ENCODE peak calls at places on chromosomes 12 and 14, in five cellular contexts. V is SK-N-SH, G is keratinocyte, O is PC-9, U is IMR-90. L is an unnamed sample.

GRCh38 chr12:108599541-108599940 is 1.7 kb upstream of the TMEM119 start:
- DNase-seq in U (no peak), G (no peak), V (no peak), O (no peak), L (peak; percentile 55)

GRCh38 chr12:632102-632696 is 31.0 kb downstream of the NINJ2 start:
- DNase-seq in O (peak; percentile 77), V (no peak), G (no peak), U (peak; percentile 92), L (peak; percentile 96)

GRCh38 chr12:1934068-1934467 is 15.6 kb upstream of the CACNA2D4 start:
- DNase-seq in O (no peak), U (no peak), V (peak; percentile 13), G (no peak), L (peak; percentile 64)

GRCh38 chr14:68822964-68823363 is 30.1 kb upstream of the ZFP36L1 start:
- DNase-seq in O (no peak), U (no peak), G (no peak), V (no peak), L (no peak)

GRCh38 chr14:58969951-58970751 is 218.3 kb upstream of the DAAM1 start:
- DNase-seq in V (no peak), U (peak; percentile 64), G (no peak), O (no peak), L (peak; percentile 66)

GRCh38 chr12:34401659-34402227 is 379.4 kb downstream of the ALG10 start:
- DNase-seq in U (no peak), V (peak; percentile 0), O (peak; percentile 1), G (no peak), L (no peak)

GRCh38 chr12:131783915-131784541 is 44.2 kb upstream of the MMP17 start:
- DNase-seq in U (peak; percentile 86), G (peak; percentile 5), O (peak; percentile 71), V (no peak), L (peak; percentile 96)

GRCh38 chr12:122403831-122404230 is 18.6 kb downstream of the CLIP1 start:
- DNase-seq in G (no peak), U (no peak), O (no peak), V (no peak), L (no peak)

GRCh38 chr12:26782372-26783132 is 50.4 kb downstream of the ITPR2 start:
- DNase-seq in V (no peak), G (no peak), U (no peak), O (no peak), L (no peak)

GRCh38 chr14:90272523-90272922 is 16.2 kb downstream of the PSMC1 start:
- DNase-seq in V (no peak), O (no peak), U (no peak), G (no peak), L (no peak)

GRCh38 chr14:102323102-102323501 is 3.6 kb downstream of the ZNF839 start:
- DNase-seq in G (no peak), V (peak; percentile 70), O (peak; percentile 49), U (peak; percentile 81), L (peak; percentile 96)

GRCh38 chr12:10959777-10960176 is 20.7 kb upstream of the TAS2R14 start:
- DNase-seq in G (no peak), U (no peak), V (no peak), O (no peak), L (no peak)

GRCh38 chr12:1972856-1973317 is 31.4 kb downstream of the DCP1B start:
- DNase-seq in V (no peak), G (no peak), U (peak; percentile 63), O (no peak), L (peak; percentile 41)

GRCh38 chr12:109995366-109995702 is 834 bp downstream of the GIT2 start:
- DNase-seq in O (no peak), G (no peak), U (no peak), V (no peak), L (no peak)

GRCh38 chr12:131371580-131372475 is 339.1 kb upstream of the SFSWAP start:
- DNase-seq in G (no peak), O (no peak), V (no peak), U (no peak), L (peak; percentile 43)

GRCh38 chr14:94536836-94537235 is 24.4 kb upstream of the SERPINA4 start:
- DNase-seq in U (no peak), O (no peak), G (no peak), V (no peak), L (no peak)

GRCh38 chr12:108578813-108579212 is 16.4 kb downstream of the ISCU start:
- DNase-seq in V (no peak), U (no peak), O (no peak), G (no peak), L (no peak)

GRCh38 chr14:95518045-95518751 is 1.7 kb upstream of the SYNE3 start:
- DNase-seq in O (no peak), G (no peak), U (peak; percentile 57), V (no peak), L (peak; percentile 92)

GRCh38 chr12:98516184-98516873 is 939 bp downstream of the TMPO start:
- DNase-seq in V (peak; percentile 80), O (peak; percentile 65), U (peak; percentile 81), G (no peak), L (peak; percentile 80)

GRCh38 chr12:28507055-28507454 is 316.8 kb downstream of the CCDC91 start:
- DNase-seq in V (no peak), U (peak; percentile 70), O (no peak), G (no peak), L (no peak)

GRCh38 chr14:63297387-63297786 is 21.3 kb downstream of the GPHB5 start:
- DNase-seq in U (no peak), O (no peak), V (no peak), G (no peak), L (no peak)

GRCh38 chr12:118645219-118645618 is 268.9 kb downstream of the SUDS3 start:
- DNase-seq in U (no peak), G (no peak), O (no peak), V (no peak), L (no peak)

GRCh38 chr12:42372154-42372791 is 46.3 kb downstream of the PPHLN1 start:
- DNase-seq in O (peak; percentile 4), G (no peak), U (peak; percentile 46), V (peak; percentile 54), L (no peak)

GRCh38 chr14:29930283-29930682 is 2.6 kb upstream of the PRKD1 start:
- DNase-seq in U (peak; percentile 47), V (no peak), G (no peak), O (no peak), L (peak; percentile 87)

GRCh38 chr14:23186913-23187654 is 3.6 kb upstream of the SLC7A8 start:
- DNase-seq in V (peak; percentile 63), U (peak; percentile 76), G (no peak), O (peak; percentile 20), L (peak; percentile 85)

GRCh38 chr12:131151558-131152345 is 198.0 kb downstream of the ADGRD1 start:
- DNase-seq in V (no peak), O (no peak), G (no peak), U (no peak), L (no peak)

GRCh38 chr14:67387195-67387594 is 24.8 kb downstream of the PLEK2 start:
- DNase-seq in V (no peak), G (no peak), U (peak; percentile 56), O (no peak), L (no peak)

GRCh38 chr12:58922849-58923248 is 2.5 kb upstream of the LRIG3 start:
- DNase-seq in G (no peak), V (no peak), O (no peak), U (peak; percentile 70), L (no peak)

GRCh38 chr12:128408669-128409068 is 141.7 kb downstream of the TMEM132C start:
- DNase-seq in V (no peak), O (no peak), G (no peak), U (no peak), L (no peak)

GRCh38 chr14:96149131-96149530 is 55.5 kb upstream of the BDKRB2 start:
- DNase-seq in G (no peak), O (no peak), U (no peak), V (no peak), L (no peak)

GRCh38 chr12:108551556-108551955 is 9.4 kb downstream of the SART3 start:
- DNase-seq in V (no peak), U (peak; percentile 65), G (no peak), O (no peak), L (no peak)

DNA sequence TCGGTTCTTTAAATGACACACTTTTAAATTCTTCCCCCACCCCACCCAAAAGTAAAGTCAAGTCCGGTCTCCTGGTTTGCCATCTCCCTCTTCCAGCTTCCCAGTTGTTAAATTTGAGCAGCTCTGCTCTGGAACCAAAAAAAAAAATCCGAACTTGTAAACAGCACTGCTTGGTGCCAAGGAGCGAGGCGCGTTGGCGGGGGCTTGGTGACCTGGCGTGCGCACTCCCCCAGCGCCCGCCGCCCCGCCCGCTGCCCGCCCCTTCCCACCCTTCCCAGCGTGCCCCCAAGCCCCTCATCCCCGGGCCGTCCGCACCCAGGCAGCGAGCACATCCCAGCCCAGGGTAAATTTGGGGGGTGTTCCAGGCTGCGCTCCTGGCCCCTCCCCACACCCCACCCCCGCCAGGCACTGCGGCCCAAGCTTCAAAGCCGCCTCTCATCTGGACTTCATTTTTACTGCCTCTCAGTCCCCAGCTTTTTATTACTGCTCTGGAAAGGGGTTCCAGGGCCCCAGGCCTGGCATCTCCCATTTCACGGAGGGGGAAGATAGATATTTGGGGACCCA is 11.6 kb upstream of the ITGB7 start:
- DNase-seq in G (no peak), O (no peak), V (no peak), U (no peak), L (peak; percentile 96)
- H3K4me2 ChIP-seq in G (peak overlapping the region; percentile 87), O (peak overlapping the region; percentile 98), V (peak overlapping the region; percentile 80), U (peak overlapping the region; percentile 94), L (peak overlapping the region; percentile 99)

GRCh38 chr14:53993920-53994607 is 37.4 kb upstream of the BMP4 start:
- DNase-seq in U (no peak), O (no peak), V (no peak), G (no peak), L (no peak)
- H2AFZ ChIP-seq in U (no peak overlapping the region), O (no peak overlapping the region), V (no peak overlapping the region), G (peak overlapping the region; percentile 84), L (peak overlapping the region; percentile 48)

GRCh38 chr14:31660728-31661127 is 99.5 kb downstream of the NUBPL start:
- DNase-seq in O (no peak), V (no peak), G (no peak), U (no peak), L (no peak)

GRCh38 chr14:31657917-31658316 is 96.7 kb downstream of the NUBPL start:
- DNase-seq in O (no peak), V (no peak), G (no peak), U (no peak), L (no peak)

GRCh38 chr14:31659278-31659677 is 98.1 kb downstream of the NUBPL start:
- DNase-seq in U (no peak), G (no peak), V (no peak), O (no peak), L (peak; percentile 32)

DNA sequence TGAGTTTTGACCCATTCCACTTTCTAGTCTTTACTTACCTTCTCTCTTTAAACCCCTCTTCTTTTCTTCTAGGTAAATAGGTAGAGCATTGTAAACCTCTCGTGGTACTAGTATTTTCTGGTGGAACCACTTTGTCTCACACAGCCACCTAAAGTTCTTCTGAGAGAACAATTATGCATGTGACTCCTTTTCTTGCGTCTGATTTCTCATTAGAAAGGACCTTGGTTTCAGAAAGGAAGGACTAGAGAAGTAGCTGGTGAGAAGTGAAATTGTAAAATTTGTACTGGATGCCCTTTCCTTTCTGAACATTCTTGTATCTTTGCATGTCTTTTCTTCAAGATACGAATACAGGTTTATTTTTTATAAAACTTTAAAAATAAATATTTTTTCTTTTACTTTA is 99.0 kb downstream of the NUBPL start:
- DNase-seq in G (no peak), V (no peak), U (no peak), O (no peak), L (no peak)
- H3K4me2 ChIP-seq in G (no peak overlapping the region), V (no peak overlapping the region), U (no peak overlapping the region), O (no peak overlapping the region), L (no peak overlapping the region)

GRCh38 chr14:70810621-70811020 is 1.3 kb upstream of the MAP3K9 start:
- DNase-seq in G (no peak), U (no peak), O (no peak), V (no peak), L (no peak)
- H2AFZ ChIP-seq in G (no peak overlapping the region), U (no peak overlapping the region), O (peak overlapping the region; percentile 86), V (peak overlapping the region; percentile 88), L (no peak overlapping the region)

GRCh38 chr14:87874676-87875075 is 118.3 kb downstream of the GALC start:
- DNase-seq in G (no peak), O (no peak), U (no peak), V (no peak), L (no peak)
- H3K4me2 ChIP-seq in G (no peak overlapping the region), O (no peak overlapping the region), U (no peak overlapping the region), V (no peak overlapping the region), L (no peak overlapping the region)